ENCODE peak calls at places on chromosomes 12 and 14, in seven cellular contexts. D is BJ, F is body of pancreas, T is breast epithelium, Y is A549, G is epithelial cell of esophagus, M is prostate gland. U is an unnamed sample.

GRCh38 chr12:119869720-119870119 is 7.4 kb downstream of the CIT start:
- DNase-seq in M (no peak), F (no peak), D (peak), G (peak), Y (peak), T (no peak), U (peak)

GRCh38 chr12:88642675-88643431 is 62.6 kb upstream of the KITLG start:
- DNase-seq in Y (no peak), D (no peak), M (no peak), G (no peak), F (no peak), T (no peak), U (no peak)

GRCh38 chr14:79248771-79249170 is 962.5 kb downstream of the DIO2 start:
- DNase-seq in F (no peak), T (no peak), G (no peak), D (no peak), Y (no peak), M (no peak), U (no peak)

GRCh38 chr14:23361320-23361719 is 3.7 kb downstream of the EFS start:
- DNase-seq in G (no peak), T (no peak), Y (no peak), F (no peak), D (no peak), M (no peak), U (no peak)

GRCh38 chr12:95243497-95244183 is 26.0 kb downstream of the VEZT start:
- DNase-seq in D (no peak), M (no peak), G (no peak), Y (no peak), F (no peak), T (no peak), U (no peak)

GRCh38 chr12:1808798-1809480 is 11.4 kb upstream of the LRTM2 start:
- DNase-seq in G (no peak), Y (no peak), F (no peak), D (no peak), M (no peak), T (no peak), U (no peak)

GRCh38 chr12:32828552-32828951 is 68.0 kb downstream of the PKP2 start:
- DNase-seq in G (no peak), D (no peak), F (no peak), M (no peak), T (no peak), Y (no peak), U (no peak)

GRCh38 chr12:123131291-123131831 is 19.5 kb downstream of the PITPNM2 start:
- DNase-seq in T (no peak), F (no peak), Y (no peak), D (no peak), M (no peak), G (peak), U (no peak)

GRCh38 chr14:60734465-60735242 is at the start of gene MNAT1:
- DNase-seq in D (peak), M (peak), G (peak), F (peak), Y (peak), T (peak), U (peak)

GRCh38 chr12:44510510-44510909 is 365.6 kb downstream of the NELL2 start:
- DNase-seq in F (no peak), G (no peak), D (no peak), Y (no peak), T (no peak), M (no peak), U (no peak)

GRCh38 chr12:21918456-21918855 is 22.8 kb downstream of the ABCC9 start:
- DNase-seq in T (no peak), Y (no peak), F (no peak), M (no peak), D (no peak), G (no peak), U (no peak)

GRCh38 chr14:72686832-72687231 is 207.1 kb downstream of the DPF3 start:
- DNase-seq in D (no peak), M (no peak), F (no peak), T (no peak), G (no peak), Y (no peak), U (no peak)

GRCh38 chr12:42935756-42936155 is 346.2 kb upstream of the PRICKLE1 start:
- DNase-seq in F (no peak), G (peak), T (no peak), M (no peak), Y (peak), D (peak), U (no peak)

GRCh38 chr12:50690923-50691322 is 73.0 kb upstream of the ATF1 start:
- DNase-seq in T (no peak), G (no peak), M (no peak), F (peak), D (no peak), Y (no peak), U (no peak)

GRCh38 chr14:100629098-100629497 is 41.9 kb upstream of the BEGAIN start:
- DNase-seq in M (no peak), Y (no peak), T (no peak), F (no peak), D (no peak), G (no peak), U (no peak)

GRCh38 chr14:103239751-103240150 is 94.3 kb upstream of the EIF5 start:
- DNase-seq in M (no peak), Y (no peak), G (no peak), T (no peak), F (no peak), D (no peak), U (no peak)

GRCh38 chr12:4027412-4027811 is 154.2 kb upstream of the PARP11 start:
- DNase-seq in T (no peak), F (no peak), M (no peak), Y (no peak), G (no peak), D (no peak), U (no peak)

GRCh38 chr14:99966436-99966835 is 98.8 kb upstream of the EVL start:
- DNase-seq in Y (no peak), T (no peak), M (no peak), D (no peak), F (no peak), G (no peak), U (no peak)

GRCh38 chr12:57864811-57865751 is 18.6 kb upstream of the CTDSP2 start:
- DNase-seq in M (peak), T (peak), G (peak), F (peak), Y (peak), D (peak), U (no peak)

GRCh38 chr12:121545459-121545858 is 35.4 kb downstream of the KDM2B start:
- DNase-seq in M (no peak), D (no peak), F (no peak), T (no peak), Y (no peak), G (no peak), U (no peak)

GRCh38 chr12:12432373-12432772 is 75.5 kb downstream of the BORCS5 start:
- DNase-seq in D (peak), M (peak), T (no peak), G (peak), F (no peak), Y (peak), U (peak)
- H3K4me3 ChIP-seq in D (no peak), M (no peak), T (no peak), G (no peak), F (no peak), Y (no peak), U (no peak)

GRCh38 chr12:124854637-124855184 is 9.0 kb downstream of the SCARB1 start:
- DNase-seq in F (no peak), M (no peak), D (no peak), G (no peak), Y (no peak), T (no peak), U (no peak)
- TF ChIP-seq CTCF in F (no peak), M (no peak), D (no peak), G (no peak), Y (no peak), T (no peak), U (no peak)

GRCh38 chr12:116525418-116526001 is 33.7 kb upstream of the MAP1LC3B2 start:
- DNase-seq in T (peak), M (peak), G (peak), Y (peak), D (no peak), F (peak), U (peak)
- H3K4me3 ChIP-seq in T (peak), M (no peak), G (no peak), Y (peak), D (no peak), F (no peak), U (peak)

DNA sequence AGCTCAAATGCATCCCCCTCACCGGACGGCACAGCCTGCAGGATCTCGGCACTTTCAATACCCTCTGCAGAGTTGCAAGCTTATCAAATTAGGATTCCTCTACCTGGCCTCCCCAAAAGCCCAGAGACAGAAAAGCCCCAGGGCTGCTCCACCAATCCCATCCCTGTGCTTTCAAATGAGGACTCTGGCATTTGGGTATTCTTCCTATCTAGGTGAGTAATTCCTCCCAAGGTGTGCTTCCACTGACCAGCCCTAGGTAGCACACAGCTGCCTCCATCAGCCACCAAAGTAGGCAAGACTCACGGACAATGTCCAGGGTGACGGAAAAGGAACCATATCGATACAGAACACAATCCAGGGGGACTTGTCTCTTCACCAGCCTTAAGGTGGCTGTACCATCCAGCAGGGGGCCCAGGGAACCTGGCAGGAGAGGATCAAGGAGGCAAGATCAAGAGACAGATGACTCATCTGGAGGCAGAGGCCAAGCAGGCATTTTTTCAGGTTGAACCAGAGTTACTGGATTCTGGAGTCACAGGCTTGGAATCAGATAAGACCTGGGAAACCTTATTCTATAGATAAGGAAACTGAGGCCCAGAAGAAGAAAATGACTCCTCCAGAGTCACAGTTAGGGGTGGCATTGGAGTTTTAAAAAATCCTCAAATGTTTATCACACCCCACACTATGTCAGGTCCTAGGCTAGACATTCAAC is 9.9 kb downstream of the PMEL start:
- DNase-seq in G (peak), F (no peak), D (no peak), Y (peak), M (peak), T (no peak), U (no peak)
- TF ChIP-seq CTCF in G (peak), F (peak), D (peak), Y (peak), M (no peak), T (peak), U (peak)

U was measured in AG04449.